ENCODE peak calls at places on chromosome 13, in five cellular contexts. C, I, S, U and L are unnamed samples.

GRCh38 chr13:49669735-49670309 is 21.5 kb downstream of the EBPL start:
- DNase-seq in C (no peak), I (peak), S (peak), U (no peak), L (peak)

GRCh38 chr13:44044544-44045178 is 165.0 kb downstream of the LACC1 start:
- DNase-seq in C (no peak), I (no peak), S (no peak), U (no peak), L (no peak)

GRCh38 chr13:61192826-61193225 is 222.8 kb downstream of the PCDH20 start:
- DNase-seq in C (no peak), I (no peak), S (no peak), U (no peak), L (no peak)

GRCh38 chr13:94435604-94436226 is 43.8 kb downstream of the DCT start:
- DNase-seq in C (no peak), I (peak), S (peak), U (no peak), L (peak)

GRCh38 chr13:35140831-35141230 is 198.8 kb downstream of the NBEA start:
- DNase-seq in C (no peak), I (no peak), S (no peak), U (no peak), L (no peak)

GRCh38 chr13:92806215-92806614 is 420.4 kb upstream of the GPC6 start:
- DNase-seq in C (no peak), I (no peak), S (no peak), U (no peak), L (no peak)

GRCh38 chr13:65057986-65058385 is 2172.2 kb downstream of the PCDH9 start:
- DNase-seq in C (no peak), I (no peak), S (no peak), U (no peak), L (no peak)

GRCh38 chr13:69547780-69548179 is 559.8 kb upstream of the ATXN8OS start:
- DNase-seq in C (no peak), I (no peak), S (no peak), U (no peak), L (no peak)

GRCh38 chr13:29591310-29591709 is 4.2 kb downstream of the SLC7A1 start:
- DNase-seq in C (no peak), I (no peak), S (no peak), U (no peak), L (no peak)

GRCh38 chr13:29802621-29803020 is 47.8 kb downstream of the UBL3 start:
- DNase-seq in C (no peak), I (no peak), S (no peak), U (no peak), L (no peak)

GRCh38 chr13:81540777-81541176 is 1199.9 kb upstream of the SPRY2 start:
- DNase-seq in C (no peak), I (peak), S (no peak), U (no peak), L (no peak)

GRCh38 chr13:113538689-113539058 is 45.9 kb upstream of the TFDP1 start:
- DNase-seq in C (no peak), I (no peak), S (no peak), U (no peak), L (no peak)

GRCh38 chr13:34310539-34310938 is 492.6 kb downstream of the RFC3 start:
- DNase-seq in C (no peak), I (no peak), S (no peak), U (no peak), L (no peak)

GRCh38 chr13:93915269-93915809 is 564.1 kb downstream of the DCT start:
- DNase-seq in C (no peak), I (no peak), S (no peak), U (no peak), L (no peak)

GRCh38 chr13:66657165-66657895 is 572.8 kb downstream of the PCDH9 start:
- DNase-seq in C (no peak), I (peak), S (no peak), U (no peak), L (no peak)

GRCh38 chr13:22278336-22278929 is 607.6 kb downstream of the FGF9 start:
- DNase-seq in C (peak), I (peak), S (no peak), U (peak), L (peak)

GRCh38 chr13:106415971-106416370 is 119.5 kb downstream of the EFNB2 start:
- DNase-seq in C (no peak), I (no peak), S (no peak), U (no peak), L (no peak)

GRCh38 chr13:95516021-95516420 is 36.5 kb upstream of the CLDN10 start:
- DNase-seq in C (no peak), I (no peak), S (no peak), U (no peak), L (no peak)

GRCh38 chr13:44819245-44819644 is 170.0 kb downstream of the NUFIP1 start:
- DNase-seq in C (no peak), I (peak), S (no peak), U (no peak), L (no peak)

GRCh38 chr13:99985243-99985874 is 3.8 kb downstream of the ZIC2 start:
- DNase-seq in C (no peak), I (no peak), S (no peak), U (no peak), L (no peak)

GRCh38 chr13:50615234-50615633 is 228.3 kb downstream of the DLEU7 start:
- DNase-seq in C (no peak), I (no peak), S (no peak), U (no peak), L (no peak)

GRCh38 chr13:40694426-40694825 is 28.0 kb upstream of the FOXO1 start:
- DNase-seq in C (no peak), I (no peak), S (no peak), U (no peak), L (no peak)

GRCh38 chr13:40688781-40689180 is 22.3 kb upstream of the FOXO1 start:
- DNase-seq in C (no peak), I (no peak), S (no peak), U (no peak), L (no peak)

GRCh38 chr13:40697711-40698110 is 31.3 kb upstream of the FOXO1 start:
- DNase-seq in C (no peak), I (no peak), S (no peak), U (no peak), L (no peak)

GRCh38 chr13:40692946-40693345 is 26.5 kb upstream of the FOXO1 start:
- DNase-seq in C (no peak), I (no peak), S (no peak), U (peak), L (no peak)
- TF ChIP-seq SUZ12 in C (no peak), I (no peak), S (no peak), U (no peak), L (no peak)

GRCh38 chr13:39148513-39148961 is 110.3 kb downstream of the NHLRC3 start:
- DNase-seq in C (no peak), I (no peak), S (no peak), U (no peak), L (no peak)
- TF ChIP-seq SUZ12 in C (no peak), I (no peak), S (no peak), U (no peak), L (no peak)

DNA sequence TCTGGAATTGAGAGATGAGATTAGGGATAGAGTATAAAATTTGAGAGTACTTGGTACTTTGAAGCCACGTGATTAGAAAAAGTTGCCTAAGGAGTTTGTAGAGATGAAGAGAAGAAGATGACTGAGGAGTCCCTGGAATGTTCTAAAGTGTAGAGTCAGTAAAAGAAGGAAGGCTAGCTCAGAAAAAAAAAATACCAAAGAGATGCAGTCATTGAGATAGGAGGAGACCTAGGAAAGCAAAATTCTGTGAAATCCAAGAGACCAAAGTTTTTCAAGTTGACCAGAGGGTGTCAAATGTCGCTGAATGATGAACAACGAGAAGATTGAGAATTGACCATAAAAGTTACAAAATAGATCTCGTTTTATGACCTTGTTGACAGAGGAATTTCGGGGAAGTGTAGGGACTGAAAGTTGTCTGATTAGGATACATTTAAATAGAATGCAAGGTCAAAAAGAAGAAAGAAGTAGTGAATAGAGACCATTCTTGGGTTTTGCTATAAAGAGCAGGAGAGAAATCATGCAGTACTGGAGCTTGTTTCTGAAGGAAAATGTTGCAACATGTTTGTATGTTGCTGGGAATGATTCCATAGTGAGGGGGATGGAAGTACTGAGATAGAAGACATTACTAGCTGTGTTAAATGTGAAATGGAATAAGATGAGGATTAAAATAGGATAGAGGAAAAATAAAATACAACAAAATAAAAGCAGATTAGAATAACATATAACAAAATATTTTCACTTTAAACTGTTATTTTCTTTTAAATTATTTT is 30.2 kb upstream of the HTR2A start:
- DNase-seq in C (no peak), I (no peak), S (no peak), U (no peak), L (no peak)
- TF ChIP-seq SUZ12 in C (no peak), I (no peak), S (no peak), U (no peak), L (no peak)

DNA sequence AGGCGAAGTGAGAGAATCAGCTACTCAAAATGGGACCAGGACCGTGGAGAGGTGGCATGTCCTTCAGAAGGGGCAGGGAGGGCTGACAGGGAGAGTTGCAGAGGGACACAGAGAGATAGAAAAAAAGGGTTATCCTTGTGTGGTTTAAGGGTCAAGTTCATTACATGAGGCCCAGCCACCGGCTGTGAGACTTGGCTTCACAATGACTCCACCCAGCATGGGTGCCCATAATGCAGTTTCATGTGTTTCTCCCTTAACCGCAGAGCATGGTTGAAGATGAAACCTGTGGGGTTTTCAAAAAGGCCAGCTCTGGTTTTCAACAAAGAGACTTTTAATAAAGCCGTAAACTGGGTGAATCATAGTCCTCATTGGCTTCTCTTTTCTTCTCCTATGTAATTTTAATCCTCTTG is 164.6 kb downstream of the KLF5 start:
- DNase-seq in C (no peak), I (no peak), S (no peak), U (peak), L (no peak)
- TF ChIP-seq SUZ12 in C (no peak), I (no peak), S (no peak), U (no peak), L (no peak)

GRCh38 chr13:88068316-88068715 is 397.1 kb downstream of the SLITRK5 start:
- DNase-seq in C (no peak), I (no peak), S (no peak), U (no peak), L (no peak)

GRCh38 chr13:88074794-88075509 is 403.8 kb downstream of the SLITRK5 start:
- DNase-seq in C (no peak), I (no peak), S (no peak), U (no peak), L (no peak)

GRCh38 chr13:88066847-88067246 is 395.7 kb downstream of the SLITRK5 start:
- DNase-seq in C (no peak), I (no peak), S (no peak), U (no peak), L (no peak)

GRCh38 chr13:88068975-88069374 is 397.8 kb downstream of the SLITRK5 start:
- DNase-seq in C (peak), I (peak), S (peak), U (no peak), L (peak)

GRCh38 chr13:88071371-88071770 is 400.2 kb downstream of the SLITRK5 start:
- DNase-seq in C (no peak), I (no peak), S (no peak), U (no peak), L (no peak)
- TF ChIP-seq SUZ12 in C (no peak), I (no peak), S (no peak), U (no peak), L (no peak)

GRCh38 chr13:73275163-73275562 is 216.4 kb downstream of the KLF5 start:
- DNase-seq in C (no peak), I (no peak), S (no peak), U (no peak), L (no peak)

GRCh38 chr13:73273276-73273675 is 214.5 kb downstream of the KLF5 start:
- DNase-seq in C (no peak), I (no peak), S (no peak), U (no peak), L (no peak)

GRCh38 chr13:73272831-73273230 is 214.0 kb downstream of the KLF5 start:
- DNase-seq in C (no peak), I (no peak), S (no peak), U (no peak), L (no peak)

GRCh38 chr13:73274147-73274546 is 215.3 kb downstream of the KLF5 start:
- DNase-seq in C (no peak), I (no peak), S (no peak), U (no peak), L (no peak)

DNA sequence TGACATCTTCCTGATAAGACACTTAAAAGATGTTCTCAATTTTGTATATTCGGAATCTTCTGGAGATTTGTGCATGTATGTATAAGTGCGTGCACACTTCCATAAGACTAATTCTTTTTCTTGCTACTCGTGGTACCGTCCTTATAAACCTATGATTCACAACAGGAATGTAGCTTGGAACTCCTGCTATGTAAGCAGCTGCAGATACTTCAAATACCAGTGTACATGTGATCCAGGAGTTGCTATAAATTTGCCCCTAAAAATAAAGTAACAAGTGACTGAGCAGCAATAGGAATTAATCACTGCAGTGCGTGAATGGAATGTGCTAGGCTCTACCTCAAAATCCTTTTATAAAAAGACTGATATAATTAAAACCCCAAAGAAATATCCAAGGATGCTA is 214.9 kb downstream of the KLF5 start:
- DNase-seq in C (no peak), I (no peak), S (no peak), U (no peak), L (no peak)
- TF ChIP-seq SUZ12 in C (no peak), I (no peak), S (no peak), U (no peak), L (no peak)

DNA sequence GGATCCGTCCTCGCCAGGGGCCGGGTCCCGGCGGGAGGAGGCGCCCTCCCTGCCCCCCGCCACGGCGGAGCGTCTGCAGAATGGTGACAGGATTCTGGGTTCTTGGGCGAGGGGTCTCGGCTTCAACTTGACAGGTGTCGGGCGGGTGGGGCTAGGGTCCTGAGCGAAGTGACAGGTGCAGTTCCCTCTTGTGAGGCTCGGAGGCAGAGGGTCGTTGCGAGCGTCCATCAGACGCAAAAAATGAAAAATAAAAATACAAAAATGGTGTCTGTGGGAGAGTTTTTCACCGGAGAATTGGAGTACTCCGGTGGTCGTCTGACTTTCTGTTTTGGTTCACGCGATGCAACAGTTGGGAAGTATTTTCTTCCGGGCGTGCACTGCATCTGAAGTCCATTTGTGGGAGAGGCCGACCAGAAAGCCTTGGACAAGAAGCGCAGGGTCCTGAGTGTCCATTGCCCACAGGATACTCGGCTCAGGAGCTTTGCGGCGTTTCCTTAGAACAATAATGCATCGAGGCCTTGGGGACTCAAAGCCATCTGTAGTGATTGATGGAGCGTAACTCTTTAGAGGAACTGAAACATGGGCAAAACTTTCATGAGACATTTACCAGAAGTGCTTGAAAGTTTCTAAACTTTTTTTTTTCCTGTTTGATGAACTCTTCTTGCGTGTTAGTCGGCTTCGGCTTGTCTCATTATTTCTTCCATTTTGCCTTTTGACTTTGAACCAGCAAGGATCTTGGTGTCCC is 753 bp downstream of the RB1 start:
- DNase-seq in C (no peak), I (peak), S (peak), U (peak), L (no peak)
- TF ChIP-seq SUZ12 in C (no peak), I (no peak), S (no peak), U (no peak), L (no peak)

DNA sequence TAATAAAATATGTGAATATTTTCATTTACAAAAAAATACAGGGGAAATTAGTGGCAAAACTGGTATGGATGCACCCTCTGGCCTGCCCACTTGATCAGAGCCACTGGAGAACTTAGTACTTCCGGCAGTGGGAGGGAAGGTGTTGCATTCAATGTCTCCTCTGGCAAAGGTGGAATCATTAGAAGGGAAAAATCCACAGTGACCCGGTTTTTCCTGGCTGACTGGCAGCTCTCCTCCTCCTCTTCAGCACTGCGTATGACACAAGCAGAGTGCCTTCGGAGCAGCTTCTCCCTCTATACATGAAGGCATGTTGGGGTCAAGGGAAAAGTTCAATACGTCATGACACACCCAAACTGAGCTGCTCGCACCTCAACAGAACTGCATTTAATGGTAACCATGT is 102.0 kb upstream of the SLC15A1 start:
- DNase-seq in C (no peak), I (no peak), S (no peak), U (no peak), L (no peak)
- TF ChIP-seq SUZ12 in C (no peak), I (no peak), S (no peak), U (no peak), L (no peak)

DNA sequence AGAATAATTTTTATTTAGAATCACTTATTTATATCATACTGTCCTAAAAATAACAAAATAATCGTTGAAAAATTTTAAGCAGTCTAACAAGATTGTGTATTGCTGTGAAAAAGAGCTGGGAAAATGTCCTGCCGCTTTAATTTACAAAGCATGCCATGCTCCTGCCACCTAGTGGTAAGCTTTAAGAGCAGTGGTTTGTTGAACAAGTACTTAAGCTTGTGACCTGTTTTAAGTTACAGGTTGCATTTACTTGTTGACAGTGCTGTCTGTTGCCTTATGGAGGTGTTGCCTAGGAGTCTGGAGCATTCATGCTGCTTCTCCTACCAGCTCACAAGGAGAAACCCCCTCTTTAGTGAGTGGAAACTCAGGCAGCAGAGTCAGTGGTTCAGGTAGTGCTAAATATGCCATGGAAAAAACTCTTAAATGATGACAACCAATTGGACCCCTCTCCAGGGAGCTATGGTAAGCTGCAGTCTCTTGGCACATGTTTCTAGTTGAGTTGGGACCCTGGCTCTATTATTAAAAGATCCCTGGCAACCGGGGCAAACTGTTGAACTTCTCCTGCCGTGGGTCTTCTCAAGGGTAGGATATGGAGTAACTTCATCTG is 68.4 kb downstream of the SPATA13 start:
- DNase-seq in C (no peak), I (peak), S (peak), U (no peak), L (peak)
- TF ChIP-seq SUZ12 in C (no peak), I (no peak), S (no peak), U (no peak), L (no peak)

DNA sequence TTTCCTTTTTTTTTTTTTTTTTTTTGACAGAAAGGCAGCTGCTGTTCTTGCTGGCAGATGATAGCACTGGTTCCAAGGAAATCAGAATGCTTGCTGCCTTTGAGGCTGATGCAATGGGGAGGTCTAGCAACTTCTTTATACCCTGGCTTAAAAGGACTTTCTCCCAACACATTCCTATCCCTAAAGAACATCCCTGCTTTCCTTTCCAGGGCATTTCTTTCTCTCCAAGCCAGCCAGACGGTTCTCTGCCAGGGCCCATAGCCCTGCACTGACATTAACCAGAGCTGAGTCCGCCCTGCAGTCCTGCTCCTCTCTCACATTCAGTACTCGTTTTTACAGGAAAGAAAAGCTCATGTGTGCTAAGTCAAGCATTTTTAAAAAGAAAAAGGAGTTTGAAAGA is 133.8 kb upstream of the WASF3 start:
- DNase-seq in C (no peak), I (no peak), S (no peak), U (no peak), L (no peak)
- TF ChIP-seq SUZ12 in C (no peak), I (no peak), S (no peak), U (no peak), L (no peak)